ENCODE peak calls at places on chromosomes 5 and 9, in seven cellular contexts. W is ELF-1, M is Peyer's patch, H is heart left ventricle, U is occipital lobe, X is NCI-H1105 treated with DMSO at 0.1 percent for 48 hours, L is brain microvascular endothelial cell. Q is an unnamed sample.

GRCh38 chr5:151896041-151896691 is 28.5 kb downstream of the GLRA1 start:
- DNase-seq in L (peak), M (no peak), X (no peak), W (peak), H (no peak), U (no peak), Q (peak)

GRCh38 chr5:113090336-113091106 is 113.9 kb downstream of the DCP2 start:
- DNase-seq in X (no peak), M (no peak), W (no peak), L (no peak), U (no peak), H (no peak), Q (no peak)

GRCh38 chr9:17137576-17137975 is 2.7 kb downstream of the CNTLN start:
- DNase-seq in L (no peak), U (no peak), X (no peak), H (no peak), M (no peak), W (no peak), Q (no peak)

GRCh38 chr9:89352874-89353649 is 34.8 kb downstream of the SECISBP2 start:
- DNase-seq in L (no peak), H (no peak), U (no peak), M (no peak), X (no peak), W (no peak), Q (no peak)

GRCh38 chr5:9601055-9601739 is 29.0 kb downstream of the TAS2R1 start:
- DNase-seq in M (no peak), H (peak), X (no peak), W (no peak), U (no peak), L (no peak), Q (no peak)

GRCh38 chr9:108671156-108671555 is 184.6 kb downstream of the ACTL7B start:
- DNase-seq in W (peak), M (no peak), H (no peak), L (peak), U (no peak), X (no peak), Q (no peak)

GRCh38 chr5:132661231-132662003 is 3.4 kb downstream of the IL13 start:
- DNase-seq in X (no peak), U (no peak), L (no peak), W (no peak), H (no peak), M (no peak), Q (no peak)

GRCh38 chr9:99828054-99828416 is 6.3 kb downstream of the NR4A3 start:
- DNase-seq in H (no peak), X (no peak), L (no peak), U (no peak), W (no peak), M (no peak), Q (no peak)